ENCODE peak calls at places on chromosomes 3 and 15, in six cellular contexts. Y is progenitor cell of endocrine pancreas; X is H54; Q is left colon; W is NCI-H524; J is stimulated activated CD4-positive, alpha-beta T cell treated with anti-CD3 and anti-CD28 coated beads, Interleukin-15, amount 100 ng/mL, for 24 hours. O is an unnamed sample.

GRCh38 chr15:43911235-43911661 is 84.4 kb downstream of the WDR76 start:
- DNase-seq in Y (no peak), X (peak), Q (no peak), W (no peak), J (no peak), O (no peak)

GRCh38 chr3:30934208-30934550 is 39.7 kb upstream of the GADL1 start:
- DNase-seq in Y (no peak), X (no peak), Q (no peak), W (peak), J (no peak), O (no peak)

GRCh38 chr3:31077021-31077601 is 182.7 kb upstream of the GADL1 start:
- DNase-seq in Y (no peak), X (peak), Q (no peak), W (no peak), J (peak), O (no peak)

GRCh38 chr3:32857921-32858320 is 40.1 kb downstream of the TRIM71 start:
- DNase-seq in Y (no peak), X (no peak), Q (no peak), W (no peak), J (no peak), O (no peak)

GRCh38 chr3:64578797-64579196 is 109.0 kb downstream of the ADAMTS9 start:
- DNase-seq in Y (no peak), X (no peak), Q (no peak), W (no peak), J (no peak), O (no peak)

GRCh38 chr3:113649169-113649833 is 47.1 kb downstream of the USF3 start:
- DNase-seq in Y (no peak), X (no peak), Q (no peak), W (peak), J (no peak), O (no peak)

GRCh38 chr15:44028349-44028748 is 166.7 kb downstream of the FRMD5 start:
- DNase-seq in Y (no peak), X (no peak), Q (no peak), W (no peak), J (peak), O (no peak)

GRCh38 chr15:64001148-64001547 is 45.1 kb downstream of the DAPK2 start:
- DNase-seq in Y (no peak), X (no peak), Q (no peak), W (no peak), J (no peak), O (no peak)

GRCh38 chr15:20645956-20646355 is 104.4 kb upstream of the GOLGA6L6 start:
- DNase-seq in Y (no peak), X (no peak), Q (peak), W (no peak), J (peak), O (no peak)

GRCh38 chr3:22612927-22613326 is 590.2 kb upstream of the UBE2E2 start:
- DNase-seq in Y (no peak), X (no peak), Q (no peak), W (no peak), J (no peak), O (no peak)

GRCh38 chr15:66625974-66626373 is 60.2 kb upstream of the LCTL start:
- DNase-seq in Y (no peak), X (no peak), Q (no peak), W (no peak), J (no peak), O (no peak)

GRCh38 chr3:155853214-155854146 is 747 bp downstream of the SLC33A1 start:
- DNase-seq in Y (peak), X (no peak), Q (peak), W (peak), J (peak), O (peak)

GRCh38 chr3:40864915-40865314 is 334.4 kb upstream of the CTNNB1 start:
- DNase-seq in Y (no peak), X (no peak), Q (no peak), W (no peak), J (no peak), O (no peak)

GRCh38 chr15:92818658-92819311 is 81.3 kb upstream of the CHD2 start:
- DNase-seq in Y (no peak), X (no peak), Q (no peak), W (peak), J (peak), O (no peak)

GRCh38 chr3:98784042-98784441 is 20.9 kb downstream of the ST3GAL6 start:
- DNase-seq in Y (no peak), X (no peak), Q (no peak), W (no peak), J (no peak), O (no peak)

GRCh38 chr3:189794518-189794917 is 163.3 kb downstream of the TP63 start:
- DNase-seq in Y (no peak), X (no peak), Q (no peak), W (no peak), J (no peak), O (no peak)